ENCODE peak calls at places on chromosome 17, in ten cellular contexts. R is effector memory CD4-positive, alpha-beta T cell; E is cardiac muscle cell; P is uterus; Q is right lobe of liver; X is SK-N-SH; S is HFF-Myc; V is tibial nerve; H is suprapubic skin; O is fibroblast of the aortic adventitia. Z is an unnamed sample.
A peak's percentile ranks its signal among the peaks of the same experiment; 100 is the strongest.

GRCh38 chr17:12592941-12593340 is 72.7 kb upstream of the MYOCD start:
- DNase-seq in R (no peak), E (no peak), P (no peak), Q (no peak), X (no peak), S (no peak), V (no peak), H (no peak), O (no peak), Z (no peak)

GRCh38 chr17:59762022-59762825 is 54.8 kb downstream of the VMP1 start:
- DNase-seq in R (no peak), E (peak; percentile 76), P (no peak), Q (no peak), X (no peak), S (no peak), V (no peak), H (no peak), O (peak; percentile 80), Z (peak; percentile 73)

GRCh38 chr17:7015587-7016020 is 3.2 kb downstream of the RNASEK start:
- DNase-seq in R (no peak), E (no peak), P (peak; percentile 28), Q (no peak), X (no peak), S (no peak), V (no peak), H (no peak), O (no peak), Z (no peak)

GRCh38 chr17:28258347-28258887 is 60.6 kb upstream of the TMEM97 start:
- DNase-seq in R (no peak), E (no peak), P (no peak), Q (peak; percentile 93), X (no peak), S (no peak), V (no peak), H (no peak), O (no peak), Z (no peak)

GRCh38 chr17:20085283-20085875 is 76.2 kb downstream of the SPECC1 start:
- DNase-seq in R (no peak), E (peak; percentile 64), P (no peak), Q (no peak), X (no peak), S (no peak), V (no peak), H (no peak), O (peak; percentile 35), Z (no peak)

GRCh38 chr17:7557825-7558543 is 566 bp upstream of the TNFSF13 start:
- DNase-seq in R (no peak), E (peak; percentile 94), P (peak; percentile 84), Q (peak; percentile 93), X (peak; percentile 82), S (no peak), V (peak; percentile 74), H (peak; percentile 94), O (peak; percentile 89), Z (peak; percentile 55)

GRCh38 chr17:27540300-27541105 is 84.3 kb downstream of the KSR1 start:
- DNase-seq in R (no peak), E (peak; percentile 100), P (peak; percentile 86), Q (peak; percentile 89), X (no peak), S (peak; percentile 55), V (peak; percentile 49), H (peak; percentile 94), O (peak; percentile 99), Z (peak; percentile 100)

GRCh38 chr17:4678448-4679026 is 25.4 kb downstream of the PELP1 start:
- DNase-seq in R (no peak), E (peak; percentile 66), P (no peak), Q (no peak), X (peak; percentile 61), S (peak; percentile 61), V (no peak), H (peak; percentile 38), O (peak; percentile 77), Z (peak; percentile 78)

GRCh38 chr17:41965694-41966375 is 760 bp upstream of the CNP start:
- DNase-seq in R (peak; percentile 50), E (peak; percentile 43), P (peak; percentile 55), Q (peak; percentile 89), X (peak; percentile 54), S (no peak), V (no peak), H (no peak), O (peak; percentile 6), Z (peak; percentile 33)

GRCh38 chr17:28925912-28926365 is 23.1 kb upstream of the DHRS13 start:
- DNase-seq in R (peak; percentile 56), E (peak; percentile 83), P (no peak), Q (no peak), X (no peak), S (peak; percentile 52), V (no peak), H (no peak), O (peak; percentile 74), Z (peak; percentile 95)

GRCh38 chr17:56648814-56649213 is 55.3 kb downstream of the NOG start:
- DNase-seq in R (no peak), E (no peak), P (no peak), Q (no peak), X (no peak), S (no peak), V (no peak), H (no peak), O (no peak), Z (no peak)

GRCh38 chr17:27524594-27524993 is 68.3 kb downstream of the KSR1 start:
- DNase-seq in R (no peak), E (no peak), P (no peak), Q (no peak), X (no peak), S (no peak), V (no peak), H (no peak), O (no peak), Z (no peak)

GRCh38 chr17:74566132-74566753 is 1.1 kb downstream of the CD300H start:
- DNase-seq in R (no peak), E (peak; percentile 67), P (no peak), Q (no peak), X (peak; percentile 82), S (no peak), V (no peak), H (no peak), O (peak; percentile 14), Z (peak; percentile 26)

GRCh38 chr17:19301274-19301946 is 61.1 kb downstream of the B9D1 start:
- DNase-seq in R (no peak), E (no peak), P (no peak), Q (peak; percentile 12), X (no peak), S (no peak), V (no peak), H (no peak), O (no peak), Z (no peak)

GRCh38 chr17:36879027-36879426 is 58.2 kb upstream of the LHX1 start:
- DNase-seq in R (no peak), E (no peak), P (no peak), Q (no peak), X (no peak), S (no peak), V (no peak), H (no peak), O (no peak), Z (no peak)

GRCh38 chr17:81731271-81731670 is 19.2 kb downstream of the SLC25A10 start:
- DNase-seq in R (no peak), E (peak; percentile 10), P (no peak), Q (no peak), X (no peak), S (no peak), V (no peak), H (no peak), O (peak; percentile 59), Z (peak; percentile 91)

GRCh38 chr17:50129303-50129945 is 536 bp downstream of the SAMD14 start:
- DNase-seq in R (peak; percentile 44), E (peak; percentile 55), P (no peak), Q (no peak), X (peak; percentile 94), S (no peak), V (no peak), H (no peak), O (no peak), Z (no peak)

GRCh38 chr17:43094129-43094834 is 30.9 kb downstream of the BRCA1 start:
- DNase-seq in R (no peak), E (no peak), P (no peak), Q (no peak), X (no peak), S (no peak), V (no peak), H (no peak), O (peak; percentile 34), Z (peak; percentile 8)

GRCh38 chr17:16463341-16464000 is 28.5 kb downstream of the LRRC75A start:
- DNase-seq in R (no peak), E (peak; percentile 73), P (no peak), Q (no peak), X (peak; percentile 95), S (no peak), V (no peak), H (no peak), O (peak; percentile 55), Z (peak; percentile 88)

GRCh38 chr17:17472333-17472920 is 4.4 kb upstream of the MED9 start:
- DNase-seq in R (no peak), E (no peak), P (no peak), Q (no peak), X (no peak), S (no peak), V (no peak), H (no peak), O (no peak), Z (no peak)
- H3K4me3 ChIP-seq in R (no peak overlapping the region), E (no peak overlapping the region), P (no peak overlapping the region), Q (no peak overlapping the region), X (no peak overlapping the region), S (no peak overlapping the region), V (no peak overlapping the region), H (no peak overlapping the region), O (no peak overlapping the region), Z (no peak overlapping the region)

GRCh38 chr17:973053-973452 is 6.5 kb downstream of the NXN start:
- DNase-seq in R (no peak), E (no peak), P (no peak), Q (no peak), X (no peak), S (no peak), V (no peak), H (no peak), O (no peak), Z (no peak)
- H3K4me3 ChIP-seq in R (no peak overlapping the region), E (no peak overlapping the region), P (no peak overlapping the region), Q (no peak overlapping the region), X (no peak overlapping the region), S (no peak overlapping the region), V (no peak overlapping the region), H (no peak overlapping the region), O (no peak overlapping the region), Z (no peak overlapping the region)

DNA sequence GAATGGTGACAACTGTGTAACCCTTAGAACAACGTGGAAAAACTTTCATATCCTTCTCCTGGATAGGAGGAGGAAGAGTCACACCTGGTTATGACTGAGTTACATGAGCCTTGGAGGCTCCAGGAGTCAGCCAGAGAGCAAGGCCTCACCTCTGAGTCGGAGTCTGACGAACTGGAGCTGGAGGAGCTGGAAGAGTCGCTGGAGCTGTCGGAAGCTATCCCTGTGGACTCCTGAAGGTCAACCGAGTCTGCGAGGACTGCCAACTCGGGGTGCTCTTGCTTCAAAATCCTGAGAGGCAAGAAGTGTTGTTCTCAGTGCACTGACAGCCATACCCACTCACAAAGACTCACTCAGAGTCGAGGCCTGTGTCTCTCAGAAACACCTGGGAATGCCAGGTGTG is 6.2 kb downstream of the JMJD6 start:
- DNase-seq in R (no peak), E (no peak), P (no peak), Q (no peak), X (no peak), S (no peak), V (no peak), H (peak; percentile 28), O (no peak), Z (no peak)
- H3K4me3 ChIP-seq in R (no peak overlapping the region), E (no peak overlapping the region), P (no peak overlapping the region), Q (no peak overlapping the region), X (no peak overlapping the region), S (no peak overlapping the region), V (no peak overlapping the region), H (no peak overlapping the region), O (no peak overlapping the region), Z (no peak overlapping the region)

GRCh38 chr17:57984936-57985674 is 2.9 kb downstream of the VEZF1 start:
- DNase-seq in R (no peak), E (no peak), P (no peak), Q (no peak), X (no peak), S (no peak), V (no peak), H (no peak), O (no peak), Z (peak; percentile 63)
- H3K4me3 ChIP-seq in R (no peak overlapping the region), E (no peak overlapping the region), P (no peak overlapping the region), Q (no peak overlapping the region), X (peak overlapping the region; percentile 78), S (peak overlapping the region; percentile 19), V (no peak overlapping the region), H (peak overlapping the region; percentile 9), O (peak overlapping the region; percentile 49), Z (peak overlapping the region; percentile 69)

Z was measured in fibroblast of villous mesenchyme.